ENCODE peak calls at places on chromosomes 2 and 18, in seven cellular contexts. M is choroid plexus epithelial cell; R is activated T-cell treated with anti-CD3 and anti-CD28 coated beads, Interleukin-2, amount 50 U/mL, for 72 hours; F is GDM1; I is HT-29; X is stimulated activated CD4-positive, alpha-beta T cell treated with anti-CD3 and anti-CD28 coated beads, Interleukin-12 subunit alpha, Interleukin-12 subunit beta, amount 100 ng/mL, for 4 hours; N is epithelial cell of esophagus. T is an unnamed sample.

GRCh38 chr2:149087751-149088150 is 49.3 kb downstream of the LYPD6B start:
- DNase-seq in M (peak; percentile 23), R (no peak), F (no peak), I (no peak), X (no peak), N (peak; percentile 30), T (no peak)

GRCh38 chr2:191247381-191248057 is 2.3 kb downstream of the MYO1B start:
- DNase-seq in M (peak; percentile 92), R (no peak), F (no peak), I (peak; percentile 26), X (no peak), N (peak; percentile 96), T (no peak)

GRCh38 chr2:127164761-127165538 is 55.1 kb downstream of the CYP27C1 start:
- DNase-seq in M (no peak), R (no peak), F (no peak), I (no peak), X (no peak), N (no peak), T (peak; percentile 5)

GRCh38 chr2:173087793-173088493 is 12.3 kb downstream of the MAP3K20 start:
- DNase-seq in M (no peak), R (no peak), F (no peak), I (no peak), X (no peak), N (no peak), T (no peak)

GRCh38 chr2:232485757-232486557 is 1.7 kb downstream of the ECEL1 start:
- DNase-seq in M (no peak), R (no peak), F (no peak), I (no peak), X (no peak), N (no peak), T (no peak)

GRCh38 chr2:161085041-161085598 is 75.1 kb upstream of the TANK start:
- DNase-seq in M (no peak), R (no peak), F (no peak), I (no peak), X (no peak), N (no peak), T (peak; percentile 22)

GRCh38 chr2:212843409-212844199 is 305.0 kb upstream of the ERBB4 start:
- DNase-seq in M (peak; percentile 63), R (no peak), F (no peak), I (peak; percentile 7), X (no peak), N (peak; percentile 83), T (no peak)

GRCh38 chr2:40554665-40555294 is 102.9 kb upstream of the SLC8A1 start:
- DNase-seq in M (peak; percentile 69), R (peak; percentile 46), F (peak; percentile 8), I (peak; percentile 88), X (peak; percentile 31), N (peak; percentile 64), T (peak; percentile 49)

GRCh38 chr2:154992826-154993225 is 294.3 kb downstream of the KCNJ3 start:
- DNase-seq in M (no peak), R (no peak), F (no peak), I (no peak), X (no peak), N (no peak), T (no peak)

GRCh38 chr2:29611261-29611660 is 310.1 kb downstream of the ALK start:
- DNase-seq in M (no peak), R (no peak), F (no peak), I (no peak), X (no peak), N (no peak), T (no peak)

GRCh38 chr2:161160226-161161073 is at the start of gene TANK:
- DNase-seq in M (peak; percentile 98), R (peak; percentile 94), F (peak; percentile 90), I (peak; percentile 96), X (peak; percentile 79), N (peak; percentile 97), T (peak; percentile 94)

GRCh38 chr2:121567957-121568409 is 37.3 kb downstream of the RNU4ATAC start:
- DNase-seq in M (peak; percentile 66), R (no peak), F (no peak), I (no peak), X (no peak), N (no peak), T (no peak)

GRCh38 chr2:170814551-170815245 is 2.0 kb upstream of the GAD1 start:
- DNase-seq in M (no peak), R (no peak), F (no peak), I (no peak), X (no peak), N (no peak), T (no peak)

GRCh38 chr18:6857305-6857704 is 127.8 kb downstream of the ARHGAP28 start:
- DNase-seq in M (peak; percentile 37), R (no peak), F (no peak), I (no peak), X (no peak), N (no peak), T (no peak)

GRCh38 chr2:25043241-25043867 is 1.5 kb downstream of the EFR3B start:
- DNase-seq in M (peak; percentile 90), R (peak; percentile 75), F (no peak), I (no peak), X (peak; percentile 43), N (peak; percentile 37), T (peak; percentile 21)

GRCh38 chr2:195118276-195118675 is 538.8 kb upstream of the SLC39A10 start:
- DNase-seq in M (no peak), R (no peak), F (no peak), I (no peak), X (no peak), N (no peak), T (no peak)

GRCh38 chr2:37417321-37417720 is 72.9 kb downstream of the QPCT start:
- DNase-seq in M (peak; percentile 83), R (no peak), F (no peak), I (no peak), X (no peak), N (no peak), T (no peak)

GRCh38 chr2:233801357-233802131 is 23.4 kb downstream of the MROH2A start:
- DNase-seq in M (peak; percentile 11), R (peak; percentile 15), F (no peak), I (peak; percentile 80), X (no peak), N (peak; percentile 36), T (peak; percentile 17)

GRCh38 chr2:239473211-239473805 is 72.5 kb upstream of the HDAC4 start:
- DNase-seq in M (no peak), R (no peak), F (no peak), I (no peak), X (no peak), N (no peak), T (no peak)

GRCh38 chr2:179237209-179237946 is 27.3 kb downstream of the SESTD1 start:
- DNase-seq in M (no peak), R (no peak), F (no peak), I (no peak), X (no peak), N (no peak), T (no peak)

GRCh38 chr2:145777297-145777696 is 1257.4 kb upstream of the ZEB2 start:
- DNase-seq in M (peak; percentile 80), R (no peak), F (no peak), I (peak; percentile 55), X (no peak), N (peak; percentile 57), T (no peak)

GRCh38 chr2:239311132-239312040 is 89.4 kb downstream of the HDAC4 start:
- DNase-seq in M (no peak), R (no peak), F (no peak), I (no peak), X (no peak), N (no peak), T (no peak)

GRCh38 chr2:68110102-68110501 is 47.3 kb upstream of the C1D start:
- DNase-seq in M (no peak), R (no peak), F (no peak), I (no peak), X (no peak), N (no peak), T (no peak)

GRCh38 chr18:6661692-6662415 is 67.7 kb upstream of the ARHGAP28 start:
- DNase-seq in M (no peak), R (no peak), F (no peak), I (no peak), X (no peak), N (no peak), T (no peak)

GRCh38 chr18:52054301-52054700 is 285.7 kb upstream of the DCC start:
- DNase-seq in M (no peak), R (no peak), F (no peak), I (no peak), X (no peak), N (peak; percentile 44), T (no peak)

GRCh38 chr18:43917487-43917886 is 640.2 kb upstream of the SYT4 start:
- DNase-seq in M (no peak), R (no peak), F (no peak), I (no peak), X (no peak), N (no peak), T (no peak)

GRCh38 chr2:188668017-188668663 is 306.0 kb upstream of the COL3A1 start:
- DNase-seq in M (peak; percentile 99), R (no peak), F (no peak), I (no peak), X (no peak), N (peak; percentile 5), T (no peak)

GRCh38 chr18:13241893-13242175 is 23.3 kb downstream of the LDLRAD4 start:
- DNase-seq in M (no peak), R (no peak), F (no peak), I (no peak), X (no peak), N (no peak), T (no peak)

GRCh38 chr18:10381951-10382350 is 72.5 kb upstream of the APCDD1 start:
- DNase-seq in M (no peak), R (no peak), F (no peak), I (no peak), X (no peak), N (peak; percentile 31), T (no peak)

GRCh38 chr2:229090231-229090630 is 180.9 kb downstream of the PID1 start:
- DNase-seq in M (peak; percentile 39), R (no peak), F (no peak), I (no peak), X (no peak), N (peak; percentile 18), T (no peak)

GRCh38 chr2:233117351-233117750 is 57.2 kb downstream of the INPP5D start:
- DNase-seq in M (no peak), R (no peak), F (no peak), I (no peak), X (no peak), N (no peak), T (no peak)

GRCh38 chr2:167381349-167381748 is 493.1 kb downstream of the XIRP2 start:
- DNase-seq in M (peak; percentile 25), R (no peak), F (no peak), I (no peak), X (no peak), N (no peak), T (no peak)